ENCODE peak calls at places on chromosomes 13 and 19, in seven cellular contexts. M, Q, U, F, I, V and C are unnamed samples.

GRCh38 chr13:100394005-100394695 is 194.4 kb downstream of the GGACT start:
- DNase-seq in M (peak; percentile 93), Q (no peak), U (no peak), F (peak; percentile 81), I (peak; percentile 77), V (peak; percentile 88), C (peak; percentile 28)

GRCh38 chr13:30346159-30346788 is 38.9 kb upstream of the KATNAL1 start:
- DNase-seq in M (no peak), Q (no peak), U (peak; percentile 34), F (no peak), I (peak; percentile 66), V (no peak), C (no peak)

GRCh38 chr13:69109891-69110525 is 997.6 kb upstream of the ATXN8OS start:
- DNase-seq in M (no peak), Q (no peak), U (no peak), F (no peak), I (no peak), V (no peak), C (no peak)

GRCh38 chr19:17539288-17540117 is 15.9 kb upstream of the COLGALT1 start:
- DNase-seq in M (peak; percentile 90), Q (peak; percentile 95), U (peak; percentile 94), F (peak; percentile 75), I (peak; percentile 92), V (peak; percentile 97), C (peak; percentile 42)

GRCh38 chr19:38841787-38842438 is 7.9 kb downstream of the HNRNPL start:
- DNase-seq in M (no peak), Q (no peak), U (no peak), F (no peak), I (no peak), V (no peak), C (no peak)

GRCh38 chr13:52846567-52847321 is 1.7 kb downstream of the PCDH8 start:
- DNase-seq in M (peak; percentile 4), Q (no peak), U (peak; percentile 63), F (no peak), I (no peak), V (peak; percentile 7), C (no peak)

GRCh38 chr19:48152552-48152951 is 17.6 kb downstream of the LIG1 start:
- DNase-seq in M (peak; percentile 26), Q (peak; percentile 56), U (peak; percentile 60), F (peak; percentile 31), I (no peak), V (peak; percentile 69), C (no peak)

GRCh38 chr19:49977846-49978245 is 16.9 kb upstream of the SIGLEC11 start:
- DNase-seq in M (no peak), Q (no peak), U (no peak), F (no peak), I (no peak), V (no peak), C (no peak)

GRCh38 chr13:49620170-49620621 is 8.1 kb upstream of the ARL11 start:
- DNase-seq in M (no peak), Q (no peak), U (no peak), F (no peak), I (peak; percentile 44), V (no peak), C (no peak)

GRCh38 chr13:85974604-85975366 is 175.6 kb upstream of the SLITRK6 start:
- DNase-seq in M (no peak), Q (no peak), U (no peak), F (no peak), I (no peak), V (no peak), C (peak; percentile 5)

GRCh38 chr13:45337395-45337794 is 3.6 kb downstream of the TPT1 start:
- DNase-seq in M (no peak), Q (no peak), U (no peak), F (no peak), I (no peak), V (no peak), C (no peak)

GRCh38 chr13:110415669-110416068 is 108.6 kb downstream of the COL4A2 start:
- DNase-seq in M (no peak), Q (no peak), U (peak; percentile 19), F (no peak), I (no peak), V (no peak), C (no peak)

GRCh38 chr13:113548171-113548641 is 36.3 kb upstream of the TFDP1 start:
- DNase-seq in M (no peak), Q (no peak), U (peak; percentile 15), F (no peak), I (no peak), V (no peak), C (no peak)

GRCh38 chr13:72536668-72537399 is 190.6 kb downstream of the MZT1 start:
- DNase-seq in M (no peak), Q (no peak), U (peak; percentile 36), F (no peak), I (no peak), V (peak; percentile 28), C (no peak)

GRCh38 chr13:43293008-43293407 is 269.6 kb downstream of the DNAJC15 start:
- DNase-seq in M (no peak), Q (no peak), U (no peak), F (no peak), I (no peak), V (no peak), C (no peak)

GRCh38 chr13:50068508-50068907 is 53.3 kb downstream of the KCNRG start:
- DNase-seq in M (no peak), Q (no peak), U (no peak), F (no peak), I (no peak), V (peak; percentile 28), C (no peak)

GRCh38 chr19:5774921-5775320 is 9.6 kb downstream of the PRR22 start:
- DNase-seq in M (peak; percentile 14), Q (no peak), U (no peak), F (no peak), I (no peak), V (no peak), C (no peak)

GRCh38 chr19:49161987-49162386 is 4.4 kb downstream of the TRPM4 start:
- DNase-seq in M (no peak), Q (no peak), U (no peak), F (no peak), I (no peak), V (no peak), C (no peak)

GRCh38 chr13:79904581-79904980 is 423.6 kb downstream of the NDFIP2 start:
- DNase-seq in M (no peak), Q (no peak), U (no peak), F (no peak), I (no peak), V (no peak), C (peak; percentile 23)

GRCh38 chr13:28558126-28558525 is 63.2 kb upstream of the FLT1 start:
- DNase-seq in M (peak; percentile 90), Q (no peak), U (no peak), F (peak; percentile 89), I (no peak), V (peak; percentile 88), C (peak; percentile 29)

GRCh38 chr13:32548837-32549236 is 10.2 kb upstream of the N4BP2L2 start:
- DNase-seq in M (no peak), Q (no peak), U (no peak), F (no peak), I (no peak), V (peak; percentile 57), C (no peak)

GRCh38 chr13:20192470-20193141 is at the start of gene GJB2:
- DNase-seq in M (no peak), Q (no peak), U (peak; percentile 76), F (no peak), I (no peak), V (no peak), C (no peak)
- H3K4me3 ChIP-seq in M (peak within 1 kb of the TSS; percentile 44), Q (peak within 1 kb of the TSS; percentile 40), U (peak within 1 kb of the TSS; percentile 71), F (peak within 1 kb of the TSS; percentile 22), I (peak within 1 kb of the TSS; percentile 38), V (peak within 1 kb of the TSS; percentile 39), C (peak within 1 kb of the TSS; percentile 37)

GRCh38 chr19:3250675-3251074 is 26.2 kb downstream of the CELF5 start:
- DNase-seq in M (no peak), Q (no peak), U (peak; percentile 30), F (no peak), I (no peak), V (no peak), C (no peak)
- TF ChIP-seq CTCF in M (peak; percentile 40), Q (no peak), U (peak; percentile 26), F (peak; percentile 64), I (peak; percentile 78), V (peak; percentile 33), C (peak; percentile 39)

GRCh38 chr19:43633520-43633919 is 6.1 kb downstream of the CADM4 start:
- DNase-seq in M (no peak), Q (no peak), U (no peak), F (no peak), I (no peak), V (no peak), C (no peak)

GRCh38 chr19:43636121-43636683 is 3.4 kb downstream of the CADM4 start:
- DNase-seq in M (no peak), Q (no peak), U (no peak), F (no peak), I (no peak), V (no peak), C (no peak)

GRCh38 chr19:43634068-43634467 is 5.6 kb downstream of the CADM4 start:
- DNase-seq in M (no peak), Q (no peak), U (no peak), F (no peak), I (no peak), V (no peak), C (no peak)

GRCh38 chr19:43634877-43635560 is 4.6 kb downstream of the CADM4 start:
- DNase-seq in M (no peak), Q (no peak), U (no peak), F (no peak), I (no peak), V (peak; percentile 23), C (no peak)

DNA sequence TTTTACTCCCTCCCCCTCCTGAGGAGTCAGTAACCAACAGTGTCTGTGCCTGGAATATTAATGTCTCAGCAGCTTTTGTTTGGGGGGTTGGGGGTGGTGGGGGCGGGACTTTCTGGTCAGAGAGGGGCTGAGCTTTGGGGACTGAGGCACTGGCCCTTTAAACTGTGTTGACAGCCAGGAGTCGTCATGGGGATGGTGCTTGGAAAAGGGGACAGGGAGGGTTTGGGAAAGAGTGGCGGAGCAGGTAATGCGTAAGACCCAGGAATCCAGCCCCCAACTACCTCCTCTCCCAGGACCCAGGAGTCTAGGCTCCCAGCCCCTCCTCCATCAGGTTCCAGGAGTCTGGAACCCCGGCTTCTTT is 5.2 kb downstream of the CADM4 start:
- DNase-seq in M (no peak), Q (no peak), U (no peak), F (no peak), I (no peak), V (no peak), C (no peak)
- H3K4me3 ChIP-seq in M (no peak overlapping the region), Q (no peak overlapping the region), U (no peak overlapping the region), F (no peak overlapping the region), I (no peak overlapping the region), V (no peak overlapping the region), C (no peak overlapping the region)

GRCh38 chr19:58326501-58326913 is 287 bp upstream of the ZSCAN22 start:
- DNase-seq in M (no peak), Q (no peak), U (no peak), F (no peak), I (no peak), V (no peak), C (no peak)

GRCh38 chr19:58326914-58327726 is at the start of gene ZSCAN22:
- DNase-seq in M (peak; percentile 96), Q (peak; percentile 96), U (peak; percentile 98), F (peak; percentile 86), I (peak; percentile 86), V (peak; percentile 97), C (peak; percentile 87)

GRCh38 chr19:58330458-58330857 is 3.7 kb downstream of the ZSCAN22 start:
- DNase-seq in M (peak; percentile 73), Q (no peak), U (no peak), F (no peak), I (no peak), V (peak; percentile 83), C (no peak)

GRCh38 chr19:58325623-58326022 is 1.2 kb upstream of the ZSCAN22 start:
- DNase-seq in M (no peak), Q (no peak), U (no peak), F (no peak), I (no peak), V (no peak), C (no peak)

GRCh38 chr19:58328999-58329398 is 2.2 kb downstream of the ZSCAN22 start:
- DNase-seq in M (no peak), Q (no peak), U (no peak), F (no peak), I (no peak), V (no peak), C (no peak)
- TF ChIP-seq CTCF in M (no peak), Q (no peak), U (no peak), F (peak; percentile 12), I (peak; percentile 51), V (no peak), C (no peak)